ENCODE peak calls at places on chromosomes 2 and 18, in six cellular contexts. E is A673, Z is heart right ventricle, T is right cardiac atrium, W is left ventricle myocardium inferior, B is tibial artery. N is an unnamed sample. For H3K9me3, the result is how much of the 10 kb centered on the place peaks cover.

GRCh38 chr2:232779935-232780334 is 3.6 kb upstream of the KCNJ13 start:
- DNase-seq in Z (peak), T (no peak), W (no peak), E (no peak), B (no peak), N (no peak)

GRCh38 chr2:95138702-95139101 is 17.1 kb upstream of the MRPS5 start:
- DNase-seq in Z (no peak), T (no peak), B (no peak), W (no peak), E (no peak), N (no peak)

GRCh38 chr2:109348645-109349554 is 219.9 kb downstream of the SH3RF3 start:
- DNase-seq in Z (no peak), W (no peak), B (no peak), E (no peak), T (no peak), N (no peak)

GRCh38 chr2:241965931-241966412 is 96.4 kb downstream of the RTP5 start:
- DNase-seq in B (peak), T (no peak), Z (peak), E (peak), W (no peak), N (peak)

GRCh38 chr2:953975-954686 is 3.5 kb downstream of the SNTG2 start:
- DNase-seq in W (no peak), B (no peak), Z (no peak), T (no peak), E (peak), N (no peak)

GRCh38 chr2:190551928-190552327 is 17.4 kb upstream of the NEMP2 start:
- DNase-seq in B (no peak), Z (no peak), W (no peak), T (no peak), E (no peak), N (peak)

GRCh38 chr18:54906636-54907180 is 52.6 kb downstream of the CCDC68 start:
- DNase-seq in B (no peak), E (no peak), W (no peak), T (no peak), Z (no peak), N (no peak)

GRCh38 chr2:42918041-42918440 is 125.7 kb upstream of the HAAO start:
- DNase-seq in Z (no peak), E (no peak), B (no peak), T (peak), W (no peak), N (no peak)

GRCh38 chr2:188475945-188476344 is 184.3 kb downstream of the GULP1 start:
- DNase-seq in E (peak), T (no peak), W (no peak), B (no peak), Z (no peak), N (no peak)

GRCh38 chr2:120914839-120915521 is 179.3 kb downstream of the GLI2 start:
- DNase-seq in Z (peak), E (peak), T (peak), B (peak), W (peak), N (peak)

GRCh38 chr2:42359894-42360483 is 1.0 kb downstream of the COX7A2L start:
- DNase-seq in B (no peak), Z (no peak), E (peak), W (no peak), T (no peak), N (no peak)

GRCh38 chr18:77765468-77765867 is 515.8 kb downstream of the GALR1 start:
- DNase-seq in T (no peak), Z (no peak), B (no peak), E (peak), W (no peak), N (no peak)

GRCh38 chr2:240904216-240905175 is 1.6 kb upstream of the CROCC2 start:
- DNase-seq in W (peak), T (peak), B (no peak), E (no peak), Z (no peak), N (no peak)

GRCh38 chr2:64837116-64837704 is 152.0 kb upstream of the SLC1A4 start:
- DNase-seq in Z (no peak), W (no peak), T (no peak), B (no peak), E (no peak), N (no peak)

GRCh38 chr2:215828528-215829184 is 184.7 kb downstream of the MREG start:
- DNase-seq in E (peak), B (no peak), W (no peak), Z (peak), T (no peak), N (peak)

GRCh38 chr2:100955226-100955625 is 46.9 kb upstream of the RPL31 start:
- DNase-seq in B (no peak), T (no peak), W (no peak), Z (no peak), E (no peak), N (no peak)

GRCh38 chr2:96537734-96538486 is 1.4 kb downstream of the ARID5A start:
- DNase-seq in B (no peak), E (no peak), T (no peak), W (no peak), Z (peak), N (no peak)

GRCh38 chr2:15050483-15050882 is 418.0 kb downstream of the LRATD1 start:
- DNase-seq in E (peak), T (no peak), W (no peak), Z (no peak), B (no peak), N (no peak)

GRCh38 chr2:239444626-239445625 is 44.1 kb upstream of the HDAC4 start:
- DNase-seq in T (no peak), E (no peak), B (peak), Z (no peak), W (no peak), N (no peak)

GRCh38 chr2:191155608-191156071 is 4.8 kb upstream of the STAT4 start:
- DNase-seq in E (peak), Z (no peak), W (no peak), T (no peak), B (no peak), N (no peak)

GRCh38 chr2:36290306-36290705 is 65.3 kb upstream of the CRIM1 start:
- DNase-seq in E (no peak), T (no peak), W (no peak), Z (no peak), B (no peak), N (no peak)

GRCh38 chr2:65299246-65299645 is 71.6 kb downstream of the ACTR2 start:
- DNase-seq in E (no peak), W (no peak), T (no peak), Z (no peak), B (no peak), N (no peak)

GRCh38 chr2:19893520-19894134 is 8.2 kb downstream of the TTC32 start:
- DNase-seq in W (no peak), Z (no peak), E (no peak), T (no peak), B (no peak), N (no peak)

GRCh38 chr2:69915050-69915945 is at the start of gene MXD1:
- DNase-seq in T (no peak), Z (no peak), W (peak), B (no peak), E (no peak), N (peak)

GRCh38 chr2:177295479-177295878 is 31.0 kb upstream of the NFE2L2 start:
- DNase-seq in T (no peak), E (peak), B (no peak), W (no peak), Z (no peak), N (no peak)

GRCh38 chr2:120607506-120607905 is 128.2 kb upstream of the GLI2 start:
- DNase-seq in E (no peak), Z (no peak), T (peak), W (peak), B (no peak), N (no peak)

GRCh38 chr2:28231110-28231621 is 161.5 kb upstream of the FOSL2 start:
- DNase-seq in E (peak), Z (peak), T (no peak), B (no peak), W (peak), N (peak)

GRCh38 chr18:30694773-30695172 is 347.8 kb downstream of the DSC3 start:
- DNase-seq in Z (no peak), T (no peak), B (no peak), E (no peak), W (no peak), N (no peak)

GRCh38 chr2:108925286-108925685 is 63.7 kb downstream of the EDAR start:
- DNase-seq in B (no peak), E (no peak), Z (no peak), T (no peak), W (no peak), N (no peak)

GRCh38 chr2:154692927-154693326 is 5.6 kb upstream of the KCNJ3 start:
- DNase-seq in W (no peak), E (peak), B (no peak), T (no peak), Z (no peak), N (no peak)

GRCh38 chr2:72887032-72887835 is at the start of gene SPR:
- DNase-seq in E (peak), T (peak), Z (peak), B (peak), W (peak), N (peak)

GRCh38 chr2:191691016-191691725 is 13.2 kb downstream of the NABP1 start:
- DNase-seq in T (no peak), Z (peak), W (no peak), E (peak), B (peak), N (peak)

GRCh38 chr2:172513935-172514586 is 41.8 kb upstream of the PDK1 start:
- DNase-seq in W (no peak), E (no peak), B (no peak), T (peak), Z (peak), N (no peak)

GRCh38 chr2:172516299-172516698 is 39.6 kb upstream of the PDK1 start:
- DNase-seq in Z (no peak), T (no peak), B (no peak), W (no peak), E (no peak), N (no peak)

GRCh38 chr2:172513524-172513900 is 42.4 kb upstream of the PDK1 start:
- DNase-seq in W (no peak), B (no peak), E (no peak), Z (no peak), T (no peak), N (no peak)

GRCh38 chr2:172518995-172519394 is 36.9 kb upstream of the PDK1 start:
- DNase-seq in W (no peak), E (no peak), T (no peak), Z (no peak), B (no peak), N (no peak)
- H3K9me3 ChIP-seq in W (under half), E (under half), T (under half), Z (under half), B (under half), N (under half)

GRCh38 chr2:48948400-48949110 is 193.0 kb upstream of the LHCGR start:
- DNase-seq in B (no peak), E (no peak), W (no peak), Z (no peak), T (no peak), N (no peak)
- H3K27ac ChIP-seq in B (no peak), E (no peak), W (no peak), Z (no peak), T (no peak), N (no peak)

GRCh38 chr2:237637429-237638135 is 10.2 kb downstream of the LRRFIP1 start:
- DNase-seq in W (no peak), E (no peak), Z (no peak), B (no peak), T (no peak), N (no peak)
- H3K9me3 ChIP-seq in W (under half), E (under half), Z (under half), B (under half), T (under half), N (under half)

GRCh38 chr2:217790195-217790594 is 212.6 kb downstream of the TNS1 start:
- DNase-seq in W (no peak), B (no peak), T (no peak), E (no peak), Z (no peak), N (no peak)

GRCh38 chr2:217790681-217791392 is 212.0 kb downstream of the TNS1 start:
- DNase-seq in W (no peak), Z (no peak), B (no peak), E (no peak), T (no peak), N (no peak)

GRCh38 chr2:217788669-217789002 is 214.2 kb downstream of the TNS1 start:
- DNase-seq in B (no peak), T (no peak), Z (no peak), E (no peak), W (no peak), N (no peak)

GRCh38 chr2:217789003-217789735 is 213.6 kb downstream of the TNS1 start:
- DNase-seq in Z (peak), E (peak), B (peak), W (peak), T (peak), N (peak)

DNA sequence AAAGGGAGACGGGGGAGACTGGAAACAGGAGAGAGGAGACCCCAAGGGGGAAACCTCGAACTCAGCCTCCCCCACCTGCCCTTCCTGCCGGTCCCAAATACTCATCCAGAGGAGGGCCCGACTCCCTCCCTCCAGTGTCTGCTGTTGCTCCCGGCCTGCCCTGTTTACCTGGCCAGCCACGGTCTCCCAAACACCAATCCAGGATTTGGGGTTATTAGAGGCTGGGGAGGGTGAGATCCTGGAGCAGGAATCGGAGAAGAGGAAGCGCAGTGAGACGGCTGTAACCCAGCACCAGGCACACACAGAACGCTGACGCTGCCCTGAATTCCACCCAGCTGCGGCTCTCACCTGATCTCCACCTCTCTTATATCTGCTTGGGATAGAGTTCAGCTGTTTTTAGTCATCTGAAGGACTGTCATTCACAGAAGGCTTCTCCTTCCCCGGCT is 213.0 kb downstream of the TNS1 start:
- DNase-seq in W (no peak), E (no peak), Z (no peak), T (no peak), B (no peak), N (peak)
- H3K27ac ChIP-seq in W (peak), E (no peak), Z (peak), T (peak), B (peak), N (peak)

GRCh38 chr2:135457279-135457678 is 73.7 kb downstream of the ZRANB3 start:
- DNase-seq in W (no peak), B (no peak), E (no peak), T (no peak), Z (no peak), N (no peak)

GRCh38 chr2:135456835-135457234 is 74.2 kb downstream of the ZRANB3 start:
- DNase-seq in E (no peak), W (no peak), B (no peak), Z (no peak), T (no peak), N (no peak)

GRCh38 chr2:135451966-135452365 is 79.1 kb downstream of the ZRANB3 start:
- DNase-seq in W (no peak), T (no peak), B (no peak), Z (no peak), E (no peak), N (no peak)

GRCh38 chr2:135456431-135456830 is 74.6 kb downstream of the ZRANB3 start:
- DNase-seq in E (no peak), Z (no peak), T (no peak), W (no peak), B (no peak), N (no peak)

GRCh38 chr2:135454608-135455007 is 76.4 kb downstream of the ZRANB3 start:
- DNase-seq in T (no peak), Z (no peak), W (no peak), B (no peak), E (no peak), N (no peak)
- H3K9me3 ChIP-seq in T (under half), Z (under half), W (under half), B (under half), E (under half), N (under half)